ENCODE peak calls at places on chromosomes 12 and 14, in four cellular contexts. U is GM23338, D is SK-N-MC, L is fibroblast of lung. W is an unnamed sample.

GRCh38 chr12:76033116-76034001 is 1.8 kb upstream of the PHLDA1 start:
- DNase-seq in U (peak), D (no peak), L (peak), W (peak)

GRCh38 chr12:65656904-65657351 is 167.4 kb upstream of the HMGA2 start:
- DNase-seq in U (no peak), D (peak), L (peak), W (no peak)

GRCh38 chr14:50531595-50532501 is 521 bp downstream of the MAP4K5 start:
- DNase-seq in U (peak), D (no peak), L (peak), W (peak)

GRCh38 chr12:89678225-89678624 is 30.4 kb downstream of the ATP2B1 start:
- DNase-seq in U (no peak), D (no peak), L (no peak), W (no peak)

GRCh38 chr12:115433014-115433634 is 749.1 kb upstream of the TBX3 start:
- DNase-seq in U (peak), D (no peak), L (no peak), W (no peak)

GRCh38 chr14:92490239-92490959 is 23.2 kb upstream of the RIN3 start:
- DNase-seq in U (no peak), D (no peak), L (no peak), W (no peak)

GRCh38 chr14:57391609-57392195 is 1.3 kb downstream of the NAA30 start:
- DNase-seq in U (no peak), D (no peak), L (no peak), W (peak)

GRCh38 chr12:26188132-26188531 is 7.2 kb upstream of the SSPN start:
- DNase-seq in U (no peak), D (no peak), L (peak), W (no peak)

GRCh38 chr14:73462815-73463214 is 4.5 kb upstream of the NUMB start:
- DNase-seq in U (no peak), D (no peak), L (no peak), W (no peak)

GRCh38 chr12:94092516-94093241 is 55.7 kb upstream of the PLXNC1 start:
- DNase-seq in U (no peak), D (no peak), L (peak), W (no peak)

GRCh38 chr12:12185424-12185823 is 81.4 kb downstream of the LRP6 start:
- DNase-seq in U (no peak), D (no peak), L (no peak), W (no peak)

GRCh38 chr12:81461163-81461562 is 298.0 kb downstream of the PPFIA2 start:
- DNase-seq in U (peak), D (no peak), L (no peak), W (no peak)

GRCh38 chr12:25985296-25985992 is 27.0 kb downstream of the RASSF8 start:
- DNase-seq in U (no peak), D (no peak), L (no peak), W (no peak)

GRCh38 chr14:73295198-73295796 is 58.0 kb downstream of the PAPLN start:
- DNase-seq in U (peak), D (peak), L (peak), W (peak)

GRCh38 chr12:21774358-21775129 is at the start of gene KCNJ8:
- DNase-seq in U (peak), D (no peak), L (peak), W (peak)

GRCh38 chr12:2075558-2076195 is 22.9 kb downstream of the CACNA1C start:
- DNase-seq in U (no peak), D (no peak), L (no peak), W (no peak)

GRCh38 chr14:68246074-68246980 is 426.7 kb downstream of the RAD51B start:
- DNase-seq in U (no peak), D (no peak), L (peak), W (no peak)

GRCh38 chr12:64826234-64826633 is 1.8 kb downstream of the TBC1D30 start:
- DNase-seq in U (peak), D (peak), L (peak), W (peak)

GRCh38 chr12:89789862-89790261 is 81.2 kb upstream of the ATP2B1 start:
- DNase-seq in U (no peak), D (no peak), L (no peak), W (no peak)

GRCh38 chr14:81211844-81212243 is 8.9 kb downstream of the GTF2A1 start:
- DNase-seq in U (peak), D (no peak), L (peak), W (peak)

GRCh38 chr14:89504602-89505320 is 87.7 kb upstream of the FOXN3 start:
- DNase-seq in U (no peak), D (no peak), L (peak), W (no peak)

GRCh38 chr12:66066071-66066928 is 64.2 kb downstream of the LLPH start:
- DNase-seq in U (no peak), D (peak), L (peak), W (peak)

GRCh38 chr14:61296151-61296550 is 15.0 kb upstream of the TMEM30B start:
- DNase-seq in U (no peak), D (no peak), L (no peak), W (peak)

GRCh38 chr12:104201238-104202001 is 14.2 kb upstream of the TXNRD1 start:
- DNase-seq in U (peak), D (peak), L (peak), W (peak)

GRCh38 chr14:20988717-20989116 is 1.1 kb upstream of the METTL17 start:
- DNase-seq in U (no peak), D (no peak), L (no peak), W (no peak)

GRCh38 chr14:102980409-102980810 is 57.9 kb downstream of the AMN start:
- DNase-seq in U (no peak), D (no peak), L (no peak), W (no peak)

GRCh38 chr12:9730011-9730410 is 2.9 kb downstream of the CLECL1 start:
- DNase-seq in U (no peak), D (no peak), L (no peak), W (no peak)

GRCh38 chr14:46988312-46988711 is 336.7 kb upstream of the RPL10L start:
- DNase-seq in U (no peak), D (no peak), L (no peak), W (no peak)

GRCh38 chr12:69388371-69388770 is 28.8 kb downstream of the YEATS4 start:
- DNase-seq in U (no peak), D (peak), L (peak), W (no peak)

GRCh38 chr12:85348779-85349178 is 68.8 kb downstream of the ALX1 start:
- DNase-seq in U (no peak), D (no peak), L (no peak), W (no peak)

GRCh38 chr12:48980389-48980952 is 2.3 kb downstream of the WNT1 start:
- DNase-seq in U (peak), D (no peak), L (no peak), W (peak)
- TF ChIP-seq EZH2 in U (peak), D (no peak), L (peak), W (peak)

DNA sequence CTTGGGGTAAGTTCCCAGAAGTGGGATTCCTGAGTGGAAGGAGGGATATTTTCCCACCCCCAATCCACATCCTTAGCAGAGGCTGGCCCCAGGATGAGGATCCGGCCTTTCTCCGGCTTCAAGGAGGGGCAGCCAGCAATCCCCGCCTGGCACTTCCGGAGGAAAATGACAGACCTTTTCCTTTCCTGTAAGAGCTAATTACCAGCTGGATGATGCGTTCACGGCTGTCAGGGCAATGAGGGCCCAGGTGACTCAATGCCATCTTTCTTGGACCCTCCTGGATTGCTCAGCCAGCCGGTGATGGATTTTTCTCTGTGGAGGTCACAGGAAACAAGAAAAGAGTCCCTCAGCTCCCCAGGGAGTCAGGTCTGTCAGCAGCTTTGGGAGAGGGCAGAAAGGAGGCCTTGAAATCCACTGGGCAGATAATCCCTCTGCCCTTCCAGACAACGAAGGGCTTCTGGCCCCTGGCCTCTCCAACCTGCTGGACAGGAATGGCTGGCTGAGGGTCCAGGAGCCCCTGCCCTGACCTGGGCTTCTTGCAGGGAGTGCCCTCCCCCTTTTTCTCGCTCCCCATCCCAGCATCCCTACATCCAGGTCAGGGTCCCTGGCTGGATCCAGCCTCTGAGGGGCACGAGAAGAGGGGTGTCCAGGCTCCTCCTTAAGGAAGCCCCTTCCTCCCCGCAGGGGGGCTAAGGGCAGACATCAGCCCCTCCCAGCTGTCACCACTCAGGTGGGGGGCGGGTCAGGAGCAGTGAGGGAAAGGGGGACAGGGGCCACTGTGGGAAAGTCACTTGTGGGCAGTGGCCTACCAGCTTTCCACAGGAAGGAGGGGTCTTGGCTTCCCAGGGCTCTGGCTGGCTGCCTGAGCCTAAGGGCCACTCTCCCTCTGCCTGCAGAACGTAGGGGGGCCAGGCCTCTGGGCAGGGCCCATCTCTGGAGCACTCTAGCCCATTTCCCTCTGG is 16.1 kb upstream of the CCDC85C start:
- DNase-seq in U (no peak), D (no peak), L (peak), W (peak)
- TF ChIP-seq EZH2 in U (no peak), D (no peak), L (no peak), W (no peak)

GRCh38 chr14:93788557-93789365 is 476 bp upstream of the PRIMA1 start:
- DNase-seq in U (peak), D (no peak), L (no peak), W (peak)

GRCh38 chr14:93788307-93788556 is at the start of gene PRIMA1:
- DNase-seq in U (no peak), D (no peak), L (no peak), W (no peak)

GRCh38 chr14:93789366-93790130 is 1.3 kb upstream of the PRIMA1 start:
- DNase-seq in U (peak), D (no peak), L (no peak), W (peak)

GRCh38 chr14:93785423-93785822 is 2.9 kb downstream of the PRIMA1 start:
- DNase-seq in U (no peak), D (no peak), L (no peak), W (no peak)

GRCh38 chr14:93787465-93788306 is 599 bp downstream of the PRIMA1 start:
- DNase-seq in U (peak), D (no peak), L (no peak), W (peak)
- TF ChIP-seq EZH2 in U (peak), D (no peak), L (no peak), W (peak)

GRCh38 chr14:75610839-75611238 is 32.4 kb downstream of the FLVCR2 start:
- DNase-seq in U (no peak), D (no peak), L (no peak), W (no peak)

GRCh38 chr14:75607842-75608640 is 29.6 kb downstream of the FLVCR2 start:
- DNase-seq in U (no peak), D (no peak), L (no peak), W (no peak)

GRCh38 chr14:75612157-75612556 is 33.7 kb downstream of the FLVCR2 start:
- DNase-seq in U (no peak), D (no peak), L (no peak), W (peak)

GRCh38 chr14:75607044-75607443 is 28.6 kb downstream of the FLVCR2 start:
- DNase-seq in U (no peak), D (no peak), L (no peak), W (no peak)

DNA sequence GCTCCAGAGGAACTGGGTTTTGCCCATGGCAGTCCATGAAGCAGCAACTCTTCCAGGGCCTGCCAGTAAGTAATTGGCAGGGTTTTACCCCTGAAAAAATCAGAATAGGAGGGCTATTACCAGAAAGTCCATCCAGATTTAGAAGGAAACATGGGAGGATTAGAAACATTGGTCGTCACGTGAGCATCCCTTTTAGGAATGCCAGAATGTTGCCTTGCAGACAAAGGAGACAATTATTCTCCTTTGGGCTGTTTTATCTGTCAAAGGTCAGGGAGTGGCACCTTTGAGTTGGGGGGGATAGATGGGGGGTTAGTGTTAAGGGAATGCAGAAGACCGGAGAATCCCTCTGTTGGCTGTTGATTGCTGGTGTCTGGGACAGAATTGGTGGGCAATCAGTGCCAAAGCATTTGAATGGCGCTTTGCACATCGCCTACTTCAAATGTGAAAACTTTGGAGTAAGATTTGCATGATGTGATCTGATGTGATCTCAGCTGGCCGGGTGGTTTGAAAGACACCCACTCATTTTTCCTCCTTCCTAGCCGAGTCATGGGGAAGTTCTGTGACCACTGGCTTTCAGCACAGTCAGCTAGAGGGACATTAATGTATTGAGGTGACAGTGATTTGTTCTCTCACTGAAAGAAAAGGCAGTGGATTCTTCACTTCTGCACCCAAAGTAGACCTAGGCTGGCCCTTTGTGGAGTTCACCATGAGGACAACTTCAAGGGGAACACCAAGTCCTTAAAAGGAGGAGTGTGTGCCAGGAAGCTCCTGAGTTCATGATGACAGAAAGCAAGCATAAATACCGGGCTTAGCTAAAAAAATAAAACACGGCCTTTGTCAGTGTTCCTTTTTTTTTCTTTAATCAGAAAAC is 31.4 kb downstream of the FLVCR2 start:
- DNase-seq in U (no peak), D (no peak), L (no peak), W (no peak)
- TF ChIP-seq EZH2 in U (no peak), D (no peak), L (no peak), W (no peak)

DNA sequence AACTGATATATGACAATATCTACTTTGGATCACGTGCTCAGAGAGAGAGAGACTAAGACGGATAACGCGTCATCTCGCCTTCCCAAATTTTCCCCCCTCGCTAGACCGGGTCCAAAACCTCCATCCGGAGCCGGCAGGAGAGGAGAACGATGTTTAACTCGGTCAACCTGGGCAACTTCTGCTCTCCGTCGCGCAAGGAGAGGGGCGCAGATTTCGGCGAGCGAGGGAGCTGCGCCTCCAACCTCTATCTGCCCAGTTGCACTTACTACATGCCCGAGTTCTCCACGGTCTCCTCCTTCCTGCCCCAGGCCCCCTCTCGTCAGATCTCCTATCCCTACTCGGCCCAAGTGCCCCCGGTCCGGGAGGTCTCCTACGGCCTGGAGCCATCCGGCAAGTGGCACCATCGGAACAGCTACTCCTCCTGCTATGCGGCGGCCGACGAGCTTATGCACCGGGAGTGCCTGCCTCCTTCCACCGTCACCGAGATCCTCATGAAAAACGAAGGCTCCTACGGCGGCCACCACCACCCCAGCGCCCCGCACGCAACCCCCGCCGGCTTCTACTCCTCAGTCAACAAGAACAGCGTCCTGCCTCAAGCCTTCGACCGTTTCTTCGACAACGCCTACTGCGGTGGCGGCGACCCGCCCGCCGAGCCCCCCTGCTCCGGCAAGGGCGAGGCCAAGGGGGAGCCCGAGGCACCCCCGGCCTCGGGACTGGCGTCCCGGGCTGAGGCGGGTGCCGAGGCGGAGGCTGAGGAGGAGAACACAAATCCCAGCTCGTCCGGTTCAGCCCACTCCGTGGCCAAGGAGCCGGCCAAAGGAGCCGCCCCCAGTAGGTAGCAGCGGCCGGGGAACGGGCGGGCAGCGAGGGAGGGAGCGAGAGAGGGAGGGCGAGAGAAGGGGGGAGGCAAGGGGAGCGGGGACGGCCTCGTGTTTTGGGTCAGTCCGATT is at the start of gene HOXC11:
- DNase-seq in U (peak), D (no peak), L (no peak), W (no peak)
- TF ChIP-seq EZH2 in U (peak), D (no peak), L (peak), W (peak)

DNA sequence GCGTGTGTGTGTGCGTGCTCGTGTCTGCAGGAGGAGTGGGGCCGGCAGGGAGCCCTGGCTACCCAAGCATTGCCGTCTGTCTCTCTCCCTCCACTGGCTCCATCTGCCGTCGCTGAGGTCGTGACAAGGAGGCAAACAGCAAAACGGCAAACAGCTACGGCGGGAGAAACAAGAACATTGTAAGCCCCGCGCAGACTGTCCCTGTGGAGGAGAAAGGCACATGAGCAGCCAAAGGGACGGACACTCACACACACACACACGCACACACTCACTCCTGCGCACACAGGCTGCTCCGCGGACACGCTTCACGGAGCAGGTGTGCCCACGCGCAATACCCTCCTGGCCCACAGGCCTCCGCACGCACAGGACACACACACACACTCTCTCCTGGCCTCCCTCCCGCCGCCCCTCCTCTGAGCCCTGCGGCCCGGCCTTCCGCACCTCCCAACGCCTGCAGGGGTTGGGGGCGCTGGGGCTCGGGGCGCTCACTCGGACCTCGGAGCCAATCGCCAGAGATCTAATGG is 905 bp downstream of the CISTR start:
- DNase-seq in U (peak), D (no peak), L (peak), W (peak)
- TF ChIP-seq EZH2 in U (peak), D (no peak), L (peak), W (no peak)

GRCh38 chr14:35949933-35950332 is 123.8 kb downstream of the BRMS1L start:
- DNase-seq in U (peak), D (no peak), L (peak), W (peak)
- TF ChIP-seq EZH2 in U (no peak), D (no peak), L (no peak), W (no peak)

GRCh38 chr12:49542592-49543160 is 3.8 kb downstream of the KCNH3 start:
- DNase-seq in U (no peak), D (no peak), L (no peak), W (no peak)
- TF ChIP-seq EZH2 in U (no peak), D (no peak), L (no peak), W (no peak)